ENCODE peak calls at places on chromosome 11, in eight cellular contexts. One of them, this sample, is unnamed.

GRCh38 chr11:134858783-134859480 is 446.9 kb upstream of the B3GAT1 start:
- DNase-seq in H1: no peak
- DNase-seq in NB4: no peak
- DNase-seq in A549: no peak
- DNase-seq in spleen: no peak
- DNase-seq in body of pancreas: no peak
- DNase-seq in GM12878: no peak
- DNase-seq in suprapubic skin: no peak
- DNase-seq in this sample: no peak

GRCh38 chr11:67045314-67045713 is 11.3 kb upstream of the RHOD start:
- DNase-seq in H1: no peak
- DNase-seq in NB4: peak; percentile 83
- DNase-seq in A549: peak; percentile 77
- DNase-seq in spleen: no peak
- DNase-seq in body of pancreas: no peak
- DNase-seq in GM12878: no peak
- DNase-seq in suprapubic skin: no peak
- DNase-seq in this sample: no peak

GRCh38 chr11:23399995-23400394 is 539.7 kb upstream of the CCDC179 start:
- DNase-seq in H1: no peak
- DNase-seq in NB4: no peak
- DNase-seq in A549: no peak
- DNase-seq in spleen: peak; percentile 65
- DNase-seq in body of pancreas: no peak
- DNase-seq in GM12878: no peak
- DNase-seq in suprapubic skin: no peak
- DNase-seq in this sample: no peak

GRCh38 chr11:103903621-103904323 is 132.7 kb upstream of the DDI1 start:
- DNase-seq in H1: no peak
- DNase-seq in NB4: peak; percentile 4
- DNase-seq in A549: no peak
- DNase-seq in spleen: no peak
- DNase-seq in body of pancreas: no peak
- DNase-seq in GM12878: no peak
- DNase-seq in suprapubic skin: no peak
- DNase-seq in this sample: no peak

GRCh38 chr11:14418801-14419417 is 59.9 kb upstream of the RRAS2 start:
- DNase-seq in H1: no peak
- DNase-seq in NB4: no peak
- DNase-seq in A549: peak; percentile 67
- DNase-seq in spleen: no peak
- DNase-seq in body of pancreas: no peak
- DNase-seq in GM12878: no peak
- DNase-seq in suprapubic skin: no peak
- DNase-seq in this sample: peak; percentile 18

GRCh38 chr11:67544591-67545242 is 21.5 kb upstream of the CABP2 start:
- DNase-seq in H1: no peak
- DNase-seq in NB4: no peak
- DNase-seq in A549: no peak
- DNase-seq in spleen: no peak
- DNase-seq in body of pancreas: no peak
- DNase-seq in GM12878: no peak
- DNase-seq in suprapubic skin: no peak
- DNase-seq in this sample: no peak

GRCh38 chr11:2304156-2305139 is 2.6 kb downstream of the TSPAN32 start:
- DNase-seq in H1: peak; percentile 43
- DNase-seq in NB4: no peak
- DNase-seq in A549: no peak
- DNase-seq in spleen: peak; percentile 76
- DNase-seq in body of pancreas: peak; percentile 12
- DNase-seq in GM12878: no peak
- DNase-seq in suprapubic skin: no peak
- DNase-seq in this sample: peak; percentile 64

GRCh38 chr11:119567667-119568582 is 145.0 kb upstream of the THY1 start:
- DNase-seq in H1: no peak
- DNase-seq in NB4: peak; percentile 37
- DNase-seq in A549: peak; percentile 31
- DNase-seq in spleen: no peak
- DNase-seq in body of pancreas: peak; percentile 14
- DNase-seq in GM12878: peak; percentile 56
- DNase-seq in suprapubic skin: no peak
- DNase-seq in this sample: no peak

GRCh38 chr11:32586576-32587190 is 3.1 kb downstream of the EIF3M start:
- DNase-seq in H1: no peak
- DNase-seq in NB4: peak; percentile 58
- DNase-seq in A549: peak; percentile 66
- DNase-seq in spleen: no peak
- DNase-seq in body of pancreas: no peak
- DNase-seq in GM12878: no peak
- DNase-seq in suprapubic skin: no peak
- DNase-seq in this sample: peak; percentile 33

GRCh38 chr11:98155696-98156095 is 865.1 kb upstream of the CNTN5 start:
- DNase-seq in H1: no peak
- DNase-seq in NB4: no peak
- DNase-seq in A549: no peak
- DNase-seq in spleen: no peak
- DNase-seq in body of pancreas: no peak
- DNase-seq in GM12878: no peak
- DNase-seq in suprapubic skin: no peak
- DNase-seq in this sample: no peak

GRCh38 chr11:62245271-62245753 is 3.3 kb downstream of the SCGB1D2 start:
- DNase-seq in H1: peak; percentile 70
- DNase-seq in NB4: peak; percentile 58
- DNase-seq in A549: peak; percentile 29
- DNase-seq in spleen: no peak
- DNase-seq in body of pancreas: no peak
- DNase-seq in GM12878: no peak
- DNase-seq in suprapubic skin: no peak
- DNase-seq in this sample: peak; percentile 30

GRCh38 chr11:96472085-96472484 is 82.3 kb downstream of the JRKL start:
- DNase-seq in H1: no peak
- DNase-seq in NB4: peak; percentile 33
- DNase-seq in A549: peak; percentile 2
- DNase-seq in spleen: no peak
- DNase-seq in body of pancreas: no peak
- DNase-seq in GM12878: no peak
- DNase-seq in suprapubic skin: no peak
- DNase-seq in this sample: no peak

GRCh38 chr11:17351510-17352176 is at the start of gene NCR3LG1:
- DNase-seq in H1: peak; percentile 71
- DNase-seq in NB4: peak; percentile 83
- DNase-seq in A549: peak; percentile 45
- DNase-seq in spleen: peak; percentile 91
- DNase-seq in body of pancreas: peak; percentile 52
- DNase-seq in GM12878: no peak
- DNase-seq in suprapubic skin: peak; percentile 83
- DNase-seq in this sample: peak; percentile 61

GRCh38 chr11:21622995-21623394 is 569.9 kb upstream of the ANO5 start:
- DNase-seq in H1: no peak
- DNase-seq in NB4: no peak
- DNase-seq in A549: no peak
- DNase-seq in spleen: no peak
- DNase-seq in body of pancreas: no peak
- DNase-seq in GM12878: no peak
- DNase-seq in suprapubic skin: no peak
- DNase-seq in this sample: no peak

GRCh38 chr11:2539761-2540520 is 95.1 kb downstream of the KCNQ1 start:
- DNase-seq in H1: no peak
- DNase-seq in NB4: no peak
- DNase-seq in A549: no peak
- DNase-seq in spleen: peak; percentile 58
- DNase-seq in body of pancreas: peak; percentile 6
- DNase-seq in GM12878: no peak
- DNase-seq in suprapubic skin: peak; percentile 77
- DNase-seq in this sample: no peak

DNA sequence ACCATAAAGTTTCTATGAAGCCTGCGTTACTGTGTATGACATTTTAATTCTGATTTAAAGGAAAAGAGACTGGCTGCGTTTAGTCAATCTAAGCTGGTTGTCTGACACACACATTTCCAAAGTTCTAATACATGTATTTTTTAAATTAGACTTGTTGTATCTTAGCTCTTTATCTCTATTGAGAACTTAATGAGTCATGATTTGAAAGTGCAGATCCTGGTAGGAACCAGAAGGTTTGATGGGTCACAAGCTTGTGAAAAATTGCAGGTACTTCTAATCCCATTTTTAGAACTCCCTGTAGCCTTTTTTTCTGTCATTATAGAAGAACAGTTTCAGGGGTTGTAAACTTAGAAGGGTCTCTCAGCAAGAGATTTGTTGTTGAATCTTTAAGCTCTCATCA is 210.3 kb downstream of the DDX10 start:
- DNase-seq in H1: no peak
- DNase-seq in NB4: no peak
- DNase-seq in A549: no peak
- DNase-seq in spleen: no peak
- DNase-seq in body of pancreas: no peak
- DNase-seq in GM12878: no peak
- DNase-seq in suprapubic skin: no peak
- DNase-seq in this sample: no peak
- TF ChIP-seq POLR2A in H1: no peak
- TF ChIP-seq POLR2A in NB4: no peak
- TF ChIP-seq POLR2A in A549: no peak
- TF ChIP-seq POLR2A in spleen: no peak
- TF ChIP-seq POLR2A in body of pancreas: no peak
- TF ChIP-seq POLR2A in GM12878: no peak
- TF ChIP-seq POLR2A in suprapubic skin: no peak
- TF ChIP-seq POLR2A in this sample: no peak

GRCh38 chr11:59756845-59757244 is 1.7 kb downstream of the STX3 start:
- DNase-seq in H1: no peak
- DNase-seq in NB4: peak; percentile 56
- DNase-seq in A549: peak; percentile 25
- DNase-seq in spleen: peak; percentile 76
- DNase-seq in body of pancreas: peak; percentile 65
- DNase-seq in GM12878: no peak
- DNase-seq in suprapubic skin: no peak
- DNase-seq in this sample: peak; percentile 29
- TF ChIP-seq POLR2A in H1: no peak
- TF ChIP-seq POLR2A in NB4: no peak
- TF ChIP-seq POLR2A in A549: no peak
- TF ChIP-seq POLR2A in spleen: no peak
- TF ChIP-seq POLR2A in body of pancreas: no peak
- TF ChIP-seq POLR2A in GM12878: no peak
- TF ChIP-seq POLR2A in suprapubic skin: no peak
- TF ChIP-seq POLR2A in this sample: no peak

GRCh38 chr11:60280412-60280811 is at the start of gene MS4A4A:
- DNase-seq in H1: no peak
- DNase-seq in NB4: peak; percentile 86
- DNase-seq in A549: no peak
- DNase-seq in spleen: no peak
- DNase-seq in body of pancreas: peak; percentile 14
- DNase-seq in GM12878: no peak
- DNase-seq in suprapubic skin: no peak
- DNase-seq in this sample: no peak
- TF ChIP-seq POLR2A in H1: no peak
- TF ChIP-seq POLR2A in NB4: no peak
- TF ChIP-seq POLR2A in A549: no peak
- TF ChIP-seq POLR2A in spleen: no peak
- TF ChIP-seq POLR2A in body of pancreas: peak; percentile 58
- TF ChIP-seq POLR2A in GM12878: no peak
- TF ChIP-seq POLR2A in suprapubic skin: no peak
- TF ChIP-seq POLR2A in this sample: no peak

GRCh38 chr11:70616938-70617674 is 218.8 kb downstream of the CTTN start:
- DNase-seq in H1: no peak
- DNase-seq in NB4: peak; percentile 56
- DNase-seq in A549: no peak
- DNase-seq in spleen: no peak
- DNase-seq in body of pancreas: no peak
- DNase-seq in GM12878: no peak
- DNase-seq in suprapubic skin: no peak
- DNase-seq in this sample: no peak
- TF ChIP-seq POLR2A in H1: no peak
- TF ChIP-seq POLR2A in NB4: no peak
- TF ChIP-seq POLR2A in A549: no peak
- TF ChIP-seq POLR2A in spleen: no peak
- TF ChIP-seq POLR2A in body of pancreas: no peak
- TF ChIP-seq POLR2A in GM12878: no peak
- TF ChIP-seq POLR2A in suprapubic skin: no peak
- TF ChIP-seq POLR2A in this sample: no peak

GRCh38 chr11:72039108-72039850 is 40.6 kb downstream of the IL18BP start:
- DNase-seq in H1: no peak
- DNase-seq in NB4: no peak
- DNase-seq in A549: no peak
- DNase-seq in spleen: no peak
- DNase-seq in body of pancreas: peak; percentile 77
- DNase-seq in GM12878: no peak
- DNase-seq in suprapubic skin: peak; percentile 65
- DNase-seq in this sample: peak; percentile 50

GRCh38 chr11:72040497-72041363 is 39.6 kb downstream of the NUMA1 start:
- DNase-seq in H1: peak; percentile 73
- DNase-seq in NB4: no peak
- DNase-seq in A549: peak; percentile 88
- DNase-seq in spleen: peak; percentile 93
- DNase-seq in body of pancreas: peak; percentile 95
- DNase-seq in GM12878: no peak
- DNase-seq in suprapubic skin: peak; percentile 97
- DNase-seq in this sample: peak; percentile 91

GRCh38 chr11:72038491-72038890 is 39.8 kb downstream of the IL18BP start:
- DNase-seq in H1: no peak
- DNase-seq in NB4: no peak
- DNase-seq in A549: no peak
- DNase-seq in spleen: no peak
- DNase-seq in body of pancreas: peak; percentile 43
- DNase-seq in GM12878: no peak
- DNase-seq in suprapubic skin: peak; percentile 82
- DNase-seq in this sample: no peak

GRCh38 chr11:72042059-72042425 is 38.3 kb downstream of the NUMA1 start:
- DNase-seq in H1: no peak
- DNase-seq in NB4: no peak
- DNase-seq in A549: no peak
- DNase-seq in spleen: no peak
- DNase-seq in body of pancreas: no peak
- DNase-seq in GM12878: no peak
- DNase-seq in suprapubic skin: no peak
- DNase-seq in this sample: no peak

GRCh38 chr11:72041364-72042058 is 38.8 kb downstream of the NUMA1 start:
- DNase-seq in H1: peak; percentile 61
- DNase-seq in NB4: no peak
- DNase-seq in A549: peak; percentile 65
- DNase-seq in spleen: peak; percentile 87
- DNase-seq in body of pancreas: peak; percentile 88
- DNase-seq in GM12878: no peak
- DNase-seq in suprapubic skin: peak; percentile 89
- DNase-seq in this sample: peak; percentile 66
- TF ChIP-seq POLR2A in H1: peak; percentile 62
- TF ChIP-seq POLR2A in NB4: no peak
- TF ChIP-seq POLR2A in A549: peak; percentile 40
- TF ChIP-seq POLR2A in spleen: no peak
- TF ChIP-seq POLR2A in body of pancreas: peak; percentile 90
- TF ChIP-seq POLR2A in GM12878: peak; percentile 64
- TF ChIP-seq POLR2A in suprapubic skin: no peak
- TF ChIP-seq POLR2A in this sample: peak; percentile 29

GRCh38 chr11:73376803-73377629 is 817 bp downstream of the RELT start:
- DNase-seq in H1: no peak
- DNase-seq in NB4: peak; percentile 92
- DNase-seq in A549: peak; percentile 83
- DNase-seq in spleen: peak; percentile 92
- DNase-seq in body of pancreas: peak; percentile 35
- DNase-seq in GM12878: no peak
- DNase-seq in suprapubic skin: no peak
- DNase-seq in this sample: peak; percentile 84
- TF ChIP-seq POLR2A in H1: no peak
- TF ChIP-seq POLR2A in NB4: peak; percentile 67
- TF ChIP-seq POLR2A in A549: peak; percentile 44
- TF ChIP-seq POLR2A in spleen: peak; percentile 18
- TF ChIP-seq POLR2A in body of pancreas: peak; percentile 62
- TF ChIP-seq POLR2A in GM12878: no peak
- TF ChIP-seq POLR2A in suprapubic skin: no peak
- TF ChIP-seq POLR2A in this sample: no peak

GRCh38 chr11:36431429-36432092 is 78.5 kb downstream of the TRAF6 start:
- DNase-seq in H1: no peak
- DNase-seq in NB4: peak; percentile 62
- DNase-seq in A549: peak; percentile 86
- DNase-seq in spleen: no peak
- DNase-seq in body of pancreas: peak; percentile 33
- DNase-seq in GM12878: no peak
- DNase-seq in suprapubic skin: no peak
- DNase-seq in this sample: no peak
- TF ChIP-seq POLR2A in H1: no peak
- TF ChIP-seq POLR2A in NB4: no peak
- TF ChIP-seq POLR2A in A549: no peak
- TF ChIP-seq POLR2A in spleen: no peak
- TF ChIP-seq POLR2A in body of pancreas: no peak
- TF ChIP-seq POLR2A in GM12878: no peak
- TF ChIP-seq POLR2A in suprapubic skin: no peak
- TF ChIP-seq POLR2A in this sample: no peak